ENCODE peak calls at places on chromosomes 16 and 17, in six cellular contexts. D is Daoy; P is cortex of kidney; U is stimulated activated CD4-positive, alpha-beta T cell treated with anti-CD3 and anti-CD28 coated beads, Interleukin-12 subunit alpha, Interleukin-12 subunit beta, amount 100 ng/mL, for 4 hours; G is sciatic nerve; K is posterior cingulate gyrus. X is an unnamed sample.

GRCh38 chr16:89645122-89645521 is 12.4 kb downstream of the CHMP1A start:
- DNase-seq in D (no peak), P (no peak), U (no peak), G (no peak), K (no peak), X (no peak)

GRCh38 chr16:84839956-84840355 is 20.2 kb downstream of the CRISPLD2 start:
- DNase-seq in D (peak; percentile 95), P (no peak), U (no peak), G (no peak), K (no peak), X (peak; percentile 25)

GRCh38 chr17:31052187-31052889 is 42.4 kb upstream of the NF1 start:
- DNase-seq in D (peak; percentile 95), P (no peak), U (no peak), G (peak; percentile 64), K (no peak), X (peak; percentile 94)

GRCh38 chr16:84115919-84116719 is 623 bp downstream of the MBTPS1 start:
- DNase-seq in D (peak; percentile 32), P (no peak), U (no peak), G (peak; percentile 68), K (peak; percentile 40), X (peak; percentile 55)

GRCh38 chr17:51721711-51722110 is 436.8 kb downstream of the CA10 start:
- DNase-seq in D (no peak), P (no peak), U (no peak), G (no peak), K (no peak), X (no peak)

GRCh38 chr17:50380369-50381259 is 7.6 kb downstream of the EME1 start:
- DNase-seq in D (no peak), P (no peak), U (no peak), G (no peak), K (no peak), X (no peak)

GRCh38 chr17:22278302-22279275 is 586.3 kb downstream of the KCNJ18 start:
- DNase-seq in D (no peak), P (no peak), U (no peak), G (peak; percentile 49), K (no peak), X (no peak)

GRCh38 chr17:7108560-7108925 is 6.1 kb downstream of the ASGR2 start:
- DNase-seq in D (no peak), P (no peak), U (no peak), G (no peak), K (no peak), X (no peak)

GRCh38 chr16:10093564-10093963 is 88.7 kb downstream of the GRIN2A start:
- DNase-seq in D (no peak), P (no peak), U (no peak), G (no peak), K (no peak), X (peak; percentile 5)

GRCh38 chr17:81081619-81082176 is 46.7 kb downstream of the BAIAP2 start:
- DNase-seq in D (no peak), P (no peak), U (no peak), G (no peak), K (no peak), X (no peak)

GRCh38 chr16:22424161-22424937 is 49.9 kb upstream of the CDR2 start:
- DNase-seq in D (peak; percentile 23), P (no peak), U (no peak), G (no peak), K (no peak), X (no peak)

GRCh38 chr17:28029033-28029432 is 13.4 kb upstream of the NLK start:
- DNase-seq in D (no peak), P (no peak), U (no peak), G (no peak), K (no peak), X (no peak)

GRCh38 chr16:86531193-86531550 is 20.8 kb downstream of the FOXF1 start:
- DNase-seq in D (no peak), P (no peak), U (no peak), G (peak; percentile 88), K (peak; percentile 79), X (no peak)

GRCh38 chr17:82003411-82004381 is 19.0 kb downstream of the CENPX start:
- DNase-seq in D (peak; percentile 99), P (no peak), U (no peak), G (peak; percentile 79), K (no peak), X (peak; percentile 94)

GRCh38 chr17:32684087-32684828 is 192.7 kb downstream of the MYO1D start:
- DNase-seq in D (no peak), P (no peak), U (no peak), G (no peak), K (no peak), X (peak; percentile 20)

GRCh38 chr17:52244689-52245088 is 86.2 kb upstream of the CA10 start:
- DNase-seq in D (no peak), P (no peak), U (no peak), G (no peak), K (no peak), X (no peak)

GRCh38 chr17:44722254-44722653 is 13.8 kb downstream of the DBF4B start:
- DNase-seq in D (no peak), P (no peak), U (no peak), G (no peak), K (no peak), X (no peak)

GRCh38 chr17:22310717-22311686 is 618.7 kb downstream of the KCNJ18 start:
- DNase-seq in D (peak; percentile 96), P (no peak), U (no peak), G (no peak), K (peak; percentile 31), X (peak; percentile 4)

GRCh38 chr16:57795431-57795878 is 6.8 kb downstream of the KIFC3 start:
- DNase-seq in D (peak; percentile 44), P (no peak), U (no peak), G (no peak), K (no peak), X (peak; percentile 59)

GRCh38 chr16:9846362-9847099 is 335.7 kb downstream of the GRIN2A start:
- DNase-seq in D (no peak), P (no peak), U (no peak), G (no peak), K (no peak), X (no peak)

GRCh38 chr16:23119570-23119969 is 29.7 kb downstream of the USP31 start:
- DNase-seq in D (no peak), P (no peak), U (no peak), G (no peak), K (no peak), X (no peak)

GRCh38 chr16:74898667-74899066 is 86.3 kb downstream of the WDR59 start:
- DNase-seq in D (no peak), P (no peak), U (no peak), G (no peak), K (peak; percentile 8), X (no peak)

GRCh38 chr16:46971271-46971670 is 2.2 kb downstream of the DNAJA2 start:
- DNase-seq in D (no peak), P (no peak), U (no peak), G (no peak), K (no peak), X (no peak)

GRCh38 chr17:39791296-39791992 is 53.7 kb downstream of the GRB7 start:
- DNase-seq in D (no peak), P (no peak), U (peak; percentile 20), G (no peak), K (no peak), X (no peak)

GRCh38 chr16:18816286-18816685 is 14.9 kb upstream of the ARL6IP1 start:
- DNase-seq in D (no peak), P (no peak), U (no peak), G (no peak), K (no peak), X (no peak)

GRCh38 chr16:13772782-13773181 is 147.2 kb upstream of the ERCC4 start:
- DNase-seq in D (no peak), P (no peak), U (no peak), G (no peak), K (no peak), X (no peak)

GRCh38 chr17:80847506-80848230 is 144.0 kb upstream of the CHMP6 start:
- DNase-seq in D (no peak), P (no peak), U (peak; percentile 63), G (no peak), K (no peak), X (no peak)

GRCh38 chr17:47192549-47192948 is 3.5 kb upstream of the CDC27 start:
- DNase-seq in D (peak; percentile 76), P (no peak), U (no peak), G (no peak), K (no peak), X (peak; percentile 96)

GRCh38 chr17:39606434-39607056 is 1.2 kb downstream of the NEUROD2 start:
- DNase-seq in D (no peak), P (no peak), U (no peak), G (no peak), K (no peak), X (no peak)

GRCh38 chr17:56149266-56150036 is 3.8 kb upstream of the ANKFN1 start:
- DNase-seq in D (no peak), P (no peak), U (no peak), G (no peak), K (no peak), X (no peak)

GRCh38 chr16:49589721-49590120 is 216.1 kb downstream of the C16orf78 start:
- DNase-seq in D (no peak), P (no peak), U (no peak), G (peak; percentile 45), K (no peak), X (no peak)

GRCh38 chr17:4739122-4740024 is at the start of the genes CXCL16 and ZMYND15:
- DNase-seq in D (peak; percentile 65), P (no peak), U (peak; percentile 42), G (peak; percentile 78), K (peak; percentile 8), X (peak; percentile 39)

GRCh38 chr16:22903716-22904115 is 89.8 kb downstream of the HS3ST2 start:
- DNase-seq in D (no peak), P (no peak), U (no peak), G (no peak), K (no peak), X (no peak)

GRCh38 chr17:76469076-76469990 is 1.9 kb downstream of the AANAT start:
- DNase-seq in D (no peak), P (no peak), U (no peak), G (no peak), K (no peak), X (no peak)

GRCh38 chr17:66549731-66550207 is 247.4 kb downstream of the PRKCA start:
- DNase-seq in D (peak; percentile 82), P (no peak), U (no peak), G (no peak), K (no peak), X (peak; percentile 73)

GRCh38 chr17:57636985-57637667 is 108.0 kb downstream of the CCDC182 start:
- DNase-seq in D (peak; percentile 19), P (no peak), U (no peak), G (no peak), K (no peak), X (no peak)

GRCh38 chr17:82787081-82787848 is 35.4 kb downstream of the TBCD start:
- DNase-seq in D (no peak), P (no peak), U (no peak), G (no peak), K (no peak), X (no peak)

GRCh38 chr17:80499961-80500665 is 23.7 kb upstream of the NPTX1 start:
- DNase-seq in D (no peak), P (no peak), U (no peak), G (no peak), K (no peak), X (no peak)

GRCh38 chr17:41065829-41066624 is at the start of gene KRTAP2-4:
- DNase-seq in D (peak; percentile 77), P (no peak), U (no peak), G (no peak), K (no peak), X (peak; percentile 94)

X was measured in SW480.